ENCODE peak calls at places on chromosomes 3 and 15, in six cellular contexts. J is A549, X is endothelial cell of umbilical vein, S is HepG2, N is K562, U is GM12878. G is an unnamed sample.

GRCh38 chr15:39444729-39445470 is 136.0 kb upstream of the THBS1 start:
- DNase-seq in J (no peak), X (no peak), S (no peak), N (no peak), U (no peak), G (no peak)

GRCh38 chr3:188170461-188171459 is 16.8 kb downstream of the LPP start:
- DNase-seq in J (peak), X (no peak), S (peak), N (no peak), U (no peak), G (no peak)

GRCh38 chr15:44836094-44836493 is 99.8 kb downstream of the TRIM69 start:
- DNase-seq in J (no peak), X (no peak), S (peak), N (no peak), U (no peak), G (no peak)

GRCh38 chr15:101641134-101641764 is 10.9 kb downstream of the TM2D3 start:
- DNase-seq in J (peak), X (peak), S (peak), N (peak), U (peak), G (peak)

GRCh38 chr3:37984596-37984995 is 6.0 kb upstream of the VILL start:
- DNase-seq in J (no peak), X (no peak), S (no peak), N (no peak), U (no peak), G (no peak)

GRCh38 chr3:106157411-106157810 is 288.6 kb upstream of the CBLB start:
- DNase-seq in J (no peak), X (no peak), S (no peak), N (no peak), U (no peak), G (no peak)

GRCh38 chr3:195257454-195258448 is 13.2 kb downstream of the XXYLT1 start:
- DNase-seq in J (no peak), X (no peak), S (no peak), N (no peak), U (no peak), G (no peak)

GRCh38 chr3:127072221-127072771 is 89.4 kb downstream of the PLXNA1 start:
- DNase-seq in J (no peak), X (no peak), S (no peak), N (no peak), U (no peak), G (no peak)

GRCh38 chr15:39888243-39888642 is 31.8 kb downstream of the GPR176 start:
- DNase-seq in J (no peak), X (no peak), S (no peak), N (no peak), U (no peak), G (no peak)

GRCh38 chr3:149618151-149619123 is 39.4 kb downstream of the WWTR1 start:
- DNase-seq in J (peak), X (peak), S (no peak), N (no peak), U (no peak), G (no peak)

GRCh38 chr3:21020043-21020442 is 731.0 kb downstream of the ZNF385D start:
- DNase-seq in J (no peak), X (no peak), S (no peak), N (no peak), U (no peak), G (no peak)
- TF ChIP-seq MAX in J (no peak), X (no peak), S (no peak), N (no peak), U (no peak), G (no peak)

GRCh38 chr3:27195059-27195458 is 174.1 kb downstream of the NEK10 start:
- DNase-seq in J (no peak), X (peak), S (no peak), N (no peak), U (no peak), G (no peak)
- TF ChIP-seq MYC in J (no peak), X (no peak), S (no peak), N (no peak), U (no peak), G (no peak)

GRCh38 chr3:179546814-179547241 is 15.9 kb upstream of the ACTL6A start:
- DNase-seq in J (no peak), X (no peak), S (peak), N (no peak), U (no peak), G (no peak)
- TF ChIP-seq MAX in J (no peak), X (no peak), S (no peak), N (no peak), U (no peak), G (no peak)

GRCh38 chr3:160999268-160999667 is 105.9 kb downstream of the B3GALNT1 start:
- DNase-seq in J (no peak), X (no peak), S (no peak), N (no peak), U (no peak), G (no peak)
- TF ChIP-seq MYC in J (no peak), X (no peak), S (no peak), N (no peak), U (no peak), G (no peak)

DNA sequence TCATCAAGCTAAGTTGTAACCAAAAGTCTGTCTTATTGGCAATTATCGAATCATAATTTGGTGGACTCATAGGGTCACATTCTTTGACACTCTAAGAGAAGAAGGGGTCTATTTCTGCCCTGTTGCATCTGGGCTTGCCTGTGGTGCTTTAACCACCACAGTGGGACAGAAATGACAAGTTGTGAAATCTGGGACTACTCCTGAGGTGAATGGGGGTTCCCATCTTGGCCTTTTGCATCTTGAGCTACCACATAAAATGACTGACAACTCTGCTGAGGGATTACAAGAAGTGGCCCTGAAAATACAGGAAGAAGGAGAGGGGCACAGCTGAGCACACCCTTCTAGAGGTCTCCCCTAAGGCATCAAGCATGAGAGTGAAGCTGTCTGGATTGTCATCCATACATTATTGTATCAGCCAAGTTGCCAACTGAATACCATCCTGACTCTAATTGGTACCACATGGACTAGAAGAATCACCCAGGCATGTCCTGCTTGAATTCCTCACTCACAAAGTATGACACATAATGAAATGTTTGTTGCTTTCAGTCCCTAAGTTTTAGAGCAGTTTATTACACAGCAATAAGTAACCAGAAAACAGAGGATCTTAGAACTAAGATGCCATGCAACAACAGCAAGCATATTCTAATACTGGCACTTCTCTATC is 306.5 kb downstream of the ROBO1 start:
- DNase-seq in J (no peak), X (no peak), S (no peak), N (no peak), U (no peak), G (no peak)
- TF ChIP-seq MAX in J (no peak), X (no peak), S (no peak), N (no peak), U (no peak), G (no peak)

DNA sequence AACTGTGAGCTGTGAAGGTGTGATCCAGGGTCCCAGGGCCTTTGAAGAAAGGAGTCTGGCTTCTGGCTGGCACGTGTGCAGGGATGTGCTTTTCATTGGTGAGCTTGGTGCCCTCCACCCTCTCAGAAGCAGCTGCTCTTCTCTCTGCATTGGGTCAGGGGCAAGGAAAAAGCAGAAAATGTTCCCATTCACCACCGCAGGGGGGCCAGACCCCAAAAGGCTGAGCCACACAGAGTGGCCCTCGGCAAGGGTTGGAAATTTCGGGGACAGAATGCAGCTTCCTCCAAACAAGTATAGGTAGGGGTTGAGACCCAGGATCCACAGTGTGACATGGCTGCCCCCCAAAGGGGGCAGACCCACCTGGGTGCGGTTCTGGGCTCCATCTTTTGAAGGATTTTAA is 2.5 kb downstream of the CSK start:
- DNase-seq in J (no peak), X (no peak), S (no peak), N (no peak), U (no peak), G (no peak)
- TF ChIP-seq MYC in J (no peak), X (no peak), S (no peak), N (no peak), U (no peak), G (no peak)

GRCh38 chr15:63827113-63827512 is 6.6 kb downstream of the HERC1 start:
- DNase-seq in J (no peak), X (no peak), S (no peak), N (no peak), U (no peak), G (no peak)
- TF ChIP-seq MAX in J (no peak), X (no peak), S (no peak), N (no peak), U (no peak), G (no peak)

GRCh38 chr3:125294414-125294813 is 80.7 kb downstream of the ZNF148 start:
- DNase-seq in J (no peak), X (no peak), S (no peak), N (no peak), U (no peak), G (no peak)

GRCh38 chr3:125287248-125287647 is 74.7 kb upstream of the SLC12A8 start:
- DNase-seq in J (no peak), X (no peak), S (no peak), N (no peak), U (no peak), G (no peak)

GRCh38 chr3:125289429-125289828 is 76.9 kb upstream of the SLC12A8 start:
- DNase-seq in J (no peak), X (no peak), S (no peak), N (no peak), U (no peak), G (peak)

DNA sequence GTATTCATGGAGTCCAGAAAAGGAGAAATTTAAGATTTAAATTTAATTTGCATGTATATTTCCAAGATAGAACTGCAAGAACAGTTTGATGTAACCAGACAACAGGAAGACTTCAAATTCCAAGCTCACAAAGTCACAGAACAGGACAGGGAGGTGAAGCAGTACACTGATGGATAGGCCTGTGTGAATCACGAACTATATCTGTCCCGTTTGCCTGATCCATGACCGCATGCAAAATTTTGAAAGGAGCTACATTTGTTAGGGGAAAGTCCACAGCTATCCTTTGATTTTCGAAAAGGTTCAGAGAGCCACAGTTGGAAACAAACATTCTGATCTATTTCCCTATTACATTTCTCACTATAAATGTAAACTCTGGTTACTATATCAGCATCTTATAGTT is 79.5 kb upstream of the SLC12A8 start:
- DNase-seq in J (no peak), X (no peak), S (no peak), N (no peak), U (no peak), G (no peak)
- TF ChIP-seq MYC in J (no peak), X (no peak), S (no peak), N (no peak), U (no peak), G (no peak)

GRCh38 chr3:158104346-158105020 is 1.7 kb downstream of the SHOX2 start:
- DNase-seq in J (no peak), X (no peak), S (no peak), N (no peak), U (no peak), G (no peak)
- TF ChIP-seq MAX in J (no peak), X (no peak), S (no peak), N (no peak), U (no peak), G (no peak)

GRCh38 chr3:1726741-1727140 is 371.9 kb upstream of the CNTN4 start:
- DNase-seq in J (no peak), X (no peak), S (no peak), N (no peak), U (no peak), G (no peak)
- TF ChIP-seq MYC in J (no peak), X (no peak), S (no peak), N (no peak), U (no peak), G (no peak)